ENCODE peak calls at places on chromosomes 6 and 20, in seven cellular contexts. I is neural crest cell; B is HS-27A; J is fibroblast of lung; M is activated CD4-positive, CD25-positive, alpha-beta regulatory T cell; L is left lung; R is NCI-H2081 treated with DMSO at 0.1 percent for 48 hours. Q is an unnamed sample.

GRCh38 chr20:44435630-44436335 is 39.9 kb upstream of the TTPAL start:
- DNase-seq in B (no peak), M (no peak), R (no peak), L (no peak), I (no peak), J (no peak), Q (no peak)

GRCh38 chr6:5984150-5985089 is 22.3 kb downstream of the NRN1 start:
- DNase-seq in I (no peak), R (no peak), B (no peak), J (no peak), L (no peak), M (no peak), Q (no peak)

GRCh38 chr20:19735446-19735845 is 22.6 kb upstream of the RIN2 start:
- DNase-seq in R (no peak), L (peak), B (peak), M (no peak), I (no peak), J (peak), Q (peak)

GRCh38 chr20:53016534-53017042 is 44.4 kb downstream of the TSHZ2 start:
- DNase-seq in M (no peak), L (no peak), R (no peak), I (no peak), J (no peak), B (no peak), Q (no peak)

GRCh38 chr6:72418495-72418894 is 203.4 kb upstream of the KCNQ5 start:
- DNase-seq in J (peak), L (no peak), M (no peak), I (no peak), R (no peak), B (peak), Q (no peak)

GRCh38 chr20:8782804-8783203 is 286.1 kb upstream of the PLCB4 start:
- DNase-seq in L (no peak), M (no peak), J (peak), I (no peak), R (no peak), B (no peak), Q (peak)

GRCh38 chr20:4814696-4815252 is 93.1 kb downstream of the PRND start:
- DNase-seq in B (no peak), I (no peak), L (peak), R (no peak), M (peak), J (no peak), Q (no peak)

GRCh38 chr6:148166339-148166949 is 176.2 kb upstream of the SASH1 start:
- DNase-seq in R (no peak), B (no peak), M (no peak), L (no peak), I (no peak), J (peak), Q (peak)

GRCh38 chr6:62891065-62891647 is 320.1 kb upstream of the FKBP1C start:
- DNase-seq in I (no peak), R (no peak), J (no peak), B (no peak), M (no peak), L (no peak), Q (no peak)

GRCh38 chr20:18986895-18987580 is 173.5 kb downstream of the SCP2D1 start:
- DNase-seq in R (no peak), L (no peak), B (no peak), J (no peak), I (no peak), M (no peak), Q (no peak)

GRCh38 chr6:137931849-137932465 is 64.9 kb downstream of the TNFAIP3 start:
- DNase-seq in L (no peak), R (no peak), B (no peak), I (no peak), J (peak), M (no peak), Q (no peak)

GRCh38 chr6:61894536-61894935 is 391.5 kb downstream of the KHDRBS2 start:
- DNase-seq in I (no peak), L (no peak), M (no peak), J (no peak), R (no peak), B (no peak), Q (no peak)

GRCh38 chr6:105974981-105975380 is 111.2 kb upstream of the PRDM1 start:
- DNase-seq in L (no peak), B (no peak), J (no peak), M (no peak), I (no peak), R (no peak), Q (no peak)

GRCh38 chr6:3359973-3360726 is 96.7 kb downstream of the SLC22A23 start:
- DNase-seq in B (no peak), J (no peak), M (no peak), I (no peak), L (no peak), R (no peak), Q (no peak)

GRCh38 chr6:110567957-110568696 is 91.7 kb upstream of the SLC22A16 start:
- DNase-seq in B (no peak), I (no peak), M (no peak), R (no peak), L (no peak), J (no peak), Q (no peak)

GRCh38 chr6:42428326-42429041 is 23.2 kb downstream of the TRERF1 start:
- DNase-seq in L (peak), I (no peak), R (no peak), M (no peak), B (no peak), J (peak), Q (peak)

GRCh38 chr20:46253391-46253790 is 54.9 kb downstream of the CDH22 start:
- DNase-seq in J (no peak), R (no peak), L (no peak), I (no peak), B (no peak), M (no peak), Q (peak)

GRCh38 chr6:125942677-125943527 is 13.7 kb upstream of the HINT3 start:
- DNase-seq in I (no peak), M (no peak), R (no peak), B (no peak), L (no peak), J (peak), Q (peak)

Q was measured in RPMI7951.